ENCODE peak calls at places on chromosomes 7 and 10, in eight cellular contexts. One of them, this sample, is unnamed.

GRCh38 chr7:67692425-67692824 is 695.8 kb downstream of the TYW1 start:
- DNase-seq in keratinocyte: no peak
- DNase-seq in AG04450: no peak
- DNase-seq in kidney: no peak
- DNase-seq in uterus: no peak
- DNase-seq in ovary: no peak
- DNase-seq in choroid plexus epithelial cell: no peak
- DNase-seq in AG10803: peak
- DNase-seq in this sample: no peak

GRCh38 chr7:50771120-50772002 is 11.3 kb downstream of the GRB10 start:
- DNase-seq in keratinocyte: no peak
- DNase-seq in AG04450: no peak
- DNase-seq in kidney: no peak
- DNase-seq in uterus: no peak
- DNase-seq in ovary: no peak
- DNase-seq in choroid plexus epithelial cell: peak
- DNase-seq in AG10803: no peak
- DNase-seq in this sample: no peak

GRCh38 chr7:96321041-96321669 is 743 bp downstream of the SLC25A13 start:
- DNase-seq in keratinocyte: no peak
- DNase-seq in AG04450: peak
- DNase-seq in kidney: peak
- DNase-seq in uterus: peak
- DNase-seq in ovary: peak
- DNase-seq in choroid plexus epithelial cell: peak
- DNase-seq in AG10803: peak
- DNase-seq in this sample: peak

GRCh38 chr7:70849580-70850235 is 282.2 kb upstream of the GALNT17 start:
- DNase-seq in keratinocyte: no peak
- DNase-seq in AG04450: no peak
- DNase-seq in kidney: no peak
- DNase-seq in uterus: no peak
- DNase-seq in ovary: no peak
- DNase-seq in choroid plexus epithelial cell: no peak
- DNase-seq in AG10803: no peak
- DNase-seq in this sample: no peak

GRCh38 chr7:92221766-92222165 is 23.9 kb downstream of the KRIT1 start:
- DNase-seq in keratinocyte: no peak
- DNase-seq in AG04450: no peak
- DNase-seq in kidney: no peak
- DNase-seq in uterus: no peak
- DNase-seq in ovary: no peak
- DNase-seq in choroid plexus epithelial cell: no peak
- DNase-seq in AG10803: no peak
- DNase-seq in this sample: no peak

GRCh38 chr10:101840102-101840684 is 3.4 kb downstream of the KCNIP2 start:
- DNase-seq in keratinocyte: no peak
- DNase-seq in AG04450: no peak
- DNase-seq in kidney: no peak
- DNase-seq in uterus: no peak
- DNase-seq in ovary: no peak
- DNase-seq in choroid plexus epithelial cell: no peak
- DNase-seq in AG10803: peak
- DNase-seq in this sample: no peak

GRCh38 chr7:18363751-18364402 is 131.7 kb upstream of the HDAC9 start:
- DNase-seq in keratinocyte: no peak
- DNase-seq in AG04450: no peak
- DNase-seq in kidney: no peak
- DNase-seq in uterus: no peak
- DNase-seq in ovary: no peak
- DNase-seq in choroid plexus epithelial cell: no peak
- DNase-seq in AG10803: no peak
- DNase-seq in this sample: no peak

GRCh38 chr7:43659549-43659896 is 69.8 kb downstream of the COA1 start:
- DNase-seq in keratinocyte: no peak
- DNase-seq in AG04450: no peak
- DNase-seq in kidney: no peak
- DNase-seq in uterus: no peak
- DNase-seq in ovary: no peak
- DNase-seq in choroid plexus epithelial cell: no peak
- DNase-seq in AG10803: no peak
- DNase-seq in this sample: no peak

GRCh38 chr7:70698219-70698832 is 433.6 kb upstream of the GALNT17 start:
- DNase-seq in keratinocyte: no peak
- DNase-seq in AG04450: no peak
- DNase-seq in kidney: no peak
- DNase-seq in uterus: no peak
- DNase-seq in ovary: peak
- DNase-seq in choroid plexus epithelial cell: peak
- DNase-seq in AG10803: peak
- DNase-seq in this sample: peak

GRCh38 chr7:44608916-44609648 is 2.7 kb downstream of the OGDH start:
- DNase-seq in keratinocyte: no peak
- DNase-seq in AG04450: no peak
- DNase-seq in kidney: no peak
- DNase-seq in uterus: no peak
- DNase-seq in ovary: no peak
- DNase-seq in choroid plexus epithelial cell: no peak
- DNase-seq in AG10803: peak
- DNase-seq in this sample: no peak

GRCh38 chr7:75892634-75893272 is 13.9 kb downstream of the RHBDD2 start:
- DNase-seq in keratinocyte: no peak
- DNase-seq in AG04450: no peak
- DNase-seq in kidney: peak
- DNase-seq in uterus: peak
- DNase-seq in ovary: peak
- DNase-seq in choroid plexus epithelial cell: peak
- DNase-seq in AG10803: peak
- DNase-seq in this sample: no peak

GRCh38 chr7:24456526-24457214 is 116.6 kb upstream of the PALS2 start:
- DNase-seq in keratinocyte: no peak
- DNase-seq in AG04450: no peak
- DNase-seq in kidney: no peak
- DNase-seq in uterus: no peak
- DNase-seq in ovary: no peak
- DNase-seq in choroid plexus epithelial cell: no peak
- DNase-seq in AG10803: no peak
- DNase-seq in this sample: no peak

GRCh38 chr7:76129836-76130235 is 71.9 kb upstream of the SRRM3 start:
- DNase-seq in keratinocyte: no peak
- DNase-seq in AG04450: no peak
- DNase-seq in kidney: no peak
- DNase-seq in uterus: no peak
- DNase-seq in ovary: no peak
- DNase-seq in choroid plexus epithelial cell: no peak
- DNase-seq in AG10803: no peak
- DNase-seq in this sample: no peak

DNA sequence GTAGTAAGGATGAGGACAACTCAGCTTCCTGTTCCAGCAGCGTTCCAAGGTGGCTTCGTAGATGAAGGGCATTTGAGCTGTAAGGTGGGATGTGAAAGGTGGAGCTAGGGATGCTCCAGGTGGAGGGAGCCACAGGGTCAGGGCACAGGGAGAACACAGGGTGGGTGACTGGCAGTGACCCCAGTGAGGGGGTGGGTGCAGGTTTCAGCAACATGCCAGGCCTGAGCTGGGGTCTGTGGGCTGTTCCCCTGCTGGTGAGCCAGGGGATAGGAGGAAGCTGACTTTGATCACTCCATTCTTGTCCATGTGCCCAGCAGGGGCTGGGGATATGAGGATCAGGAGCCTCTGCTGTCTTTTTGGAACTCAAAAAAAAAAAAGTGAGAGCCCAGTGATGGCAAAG is 33.2 kb downstream of the CDH23 start:
- DNase-seq in keratinocyte: no peak
- DNase-seq in AG04450: no peak
- DNase-seq in kidney: peak
- DNase-seq in uterus: no peak
- DNase-seq in ovary: peak
- DNase-seq in choroid plexus epithelial cell: no peak
- DNase-seq in AG10803: no peak
- DNase-seq in this sample: no peak
- TF ChIP-seq CTCF in keratinocyte: no peak
- TF ChIP-seq CTCF in AG04450: no peak
- TF ChIP-seq CTCF in kidney: no peak
- TF ChIP-seq CTCF in uterus: no peak
- TF ChIP-seq CTCF in ovary: no peak
- TF ChIP-seq CTCF in choroid plexus epithelial cell: peak
- TF ChIP-seq CTCF in AG10803: no peak
- TF ChIP-seq CTCF in this sample: no peak

DNA sequence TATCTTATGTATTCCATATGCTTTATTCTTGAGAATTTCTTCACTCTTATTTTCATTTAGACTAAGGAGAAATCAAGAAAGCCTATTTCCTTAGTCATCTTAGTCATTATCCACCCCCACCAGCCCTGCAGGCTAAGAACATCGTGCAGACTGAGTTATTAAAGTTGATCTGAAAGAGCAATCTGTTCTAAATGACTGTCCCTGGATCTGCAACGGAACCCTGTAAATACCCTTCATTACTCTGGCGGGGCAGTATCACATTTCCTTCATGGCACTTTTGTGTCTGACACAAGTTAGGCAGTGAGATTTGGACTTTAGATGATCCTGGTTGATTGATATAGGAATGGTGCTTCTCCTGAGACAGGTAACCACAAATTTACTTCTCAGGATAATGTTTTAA is 3.5 kb upstream of the MYPN start:
- DNase-seq in keratinocyte: no peak
- DNase-seq in AG04450: no peak
- DNase-seq in kidney: no peak
- DNase-seq in uterus: no peak
- DNase-seq in ovary: no peak
- DNase-seq in choroid plexus epithelial cell: peak
- DNase-seq in AG10803: peak
- DNase-seq in this sample: no peak
- H3K4me3 ChIP-seq in keratinocyte: no peak
- H3K4me3 ChIP-seq in AG04450: peak
- H3K4me3 ChIP-seq in kidney: no peak
- H3K4me3 ChIP-seq in uterus: no peak
- H3K4me3 ChIP-seq in ovary: no peak
- H3K4me3 ChIP-seq in choroid plexus epithelial cell: peak
- H3K4me3 ChIP-seq in AG10803: peak
- H3K4me3 ChIP-seq in this sample: no peak

GRCh38 chr10:58280982-58281752 is 12.2 kb downstream of the CISD1 start:
- DNase-seq in keratinocyte: no peak
- DNase-seq in AG04450: no peak
- DNase-seq in kidney: no peak
- DNase-seq in uterus: no peak
- DNase-seq in ovary: no peak
- DNase-seq in choroid plexus epithelial cell: no peak
- DNase-seq in AG10803: peak
- DNase-seq in this sample: no peak
- TF ChIP-seq CTCF in keratinocyte: no peak
- TF ChIP-seq CTCF in AG04450: no peak
- TF ChIP-seq CTCF in kidney: no peak
- TF ChIP-seq CTCF in uterus: no peak
- TF ChIP-seq CTCF in ovary: no peak
- TF ChIP-seq CTCF in choroid plexus epithelial cell: no peak
- TF ChIP-seq CTCF in AG10803: no peak
- TF ChIP-seq CTCF in this sample: no peak

GRCh38 chr7:80783177-80783687 is 135.6 kb downstream of the SEMA3C start:
- DNase-seq in keratinocyte: no peak
- DNase-seq in AG04450: no peak
- DNase-seq in kidney: no peak
- DNase-seq in uterus: no peak
- DNase-seq in ovary: no peak
- DNase-seq in choroid plexus epithelial cell: no peak
- DNase-seq in AG10803: no peak
- DNase-seq in this sample: no peak
- H3K4me3 ChIP-seq in keratinocyte: no peak
- H3K4me3 ChIP-seq in AG04450: no peak
- H3K4me3 ChIP-seq in kidney: no peak
- H3K4me3 ChIP-seq in uterus: no peak
- H3K4me3 ChIP-seq in ovary: no peak
- H3K4me3 ChIP-seq in choroid plexus epithelial cell: no peak
- H3K4me3 ChIP-seq in AG10803: no peak
- H3K4me3 ChIP-seq in this sample: no peak

DNA sequence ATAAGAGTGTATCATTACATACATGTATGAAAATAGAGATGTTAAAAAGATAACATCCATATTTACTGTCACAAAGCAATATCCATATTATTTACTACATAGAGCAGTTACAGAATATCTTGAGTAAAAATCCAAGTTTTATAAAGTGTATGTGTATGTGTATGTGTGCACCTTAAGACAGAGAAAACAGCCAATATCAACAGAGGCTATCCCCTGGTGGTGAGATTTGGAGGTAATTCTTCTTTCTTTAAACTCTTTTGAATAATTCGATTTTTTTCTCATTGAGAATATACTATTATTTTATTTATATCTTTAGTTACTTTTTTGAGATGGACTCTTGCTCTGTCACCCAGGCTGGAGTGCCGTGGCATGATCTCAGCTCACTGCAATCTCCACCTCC is 18.4 kb downstream of the TRDMT1 start:
- DNase-seq in keratinocyte: no peak
- DNase-seq in AG04450: no peak
- DNase-seq in kidney: no peak
- DNase-seq in uterus: no peak
- DNase-seq in ovary: no peak
- DNase-seq in choroid plexus epithelial cell: peak
- DNase-seq in AG10803: no peak
- DNase-seq in this sample: no peak
- TF ChIP-seq CTCF in keratinocyte: no peak
- TF ChIP-seq CTCF in AG04450: peak
- TF ChIP-seq CTCF in kidney: no peak
- TF ChIP-seq CTCF in uterus: no peak
- TF ChIP-seq CTCF in ovary: no peak
- TF ChIP-seq CTCF in choroid plexus epithelial cell: peak
- TF ChIP-seq CTCF in AG10803: peak
- TF ChIP-seq CTCF in this sample: no peak

GRCh38 chr10:58666024-58666423 is 153.4 kb downstream of the BICC1 start:
- DNase-seq in keratinocyte: no peak
- DNase-seq in AG04450: no peak
- DNase-seq in kidney: no peak
- DNase-seq in uterus: no peak
- DNase-seq in ovary: no peak
- DNase-seq in choroid plexus epithelial cell: peak
- DNase-seq in AG10803: no peak
- DNase-seq in this sample: peak
- H3K4me3 ChIP-seq in keratinocyte: no peak
- H3K4me3 ChIP-seq in AG04450: no peak
- H3K4me3 ChIP-seq in kidney: peak
- H3K4me3 ChIP-seq in uterus: peak
- H3K4me3 ChIP-seq in ovary: no peak
- H3K4me3 ChIP-seq in choroid plexus epithelial cell: no peak
- H3K4me3 ChIP-seq in AG10803: peak
- H3K4me3 ChIP-seq in this sample: peak

GRCh38 chr7:38330861-38331709 is 57.6 kb upstream of the TARP start:
- DNase-seq in keratinocyte: no peak
- DNase-seq in AG04450: no peak
- DNase-seq in kidney: no peak
- DNase-seq in uterus: no peak
- DNase-seq in ovary: no peak
- DNase-seq in choroid plexus epithelial cell: no peak
- DNase-seq in AG10803: no peak
- DNase-seq in this sample: no peak
- TF ChIP-seq CTCF in keratinocyte: no peak
- TF ChIP-seq CTCF in AG04450: no peak
- TF ChIP-seq CTCF in kidney: no peak
- TF ChIP-seq CTCF in uterus: no peak
- TF ChIP-seq CTCF in ovary: no peak
- TF ChIP-seq CTCF in choroid plexus epithelial cell: peak
- TF ChIP-seq CTCF in AG10803: no peak
- TF ChIP-seq CTCF in this sample: no peak

This sample was measured in colonic mucosa.